ENCODE peak calls at places on chromosome 16, in seven cellular contexts. One of them, this sample, is unnamed.

GRCh38 chr16:27429981-27430441 is 28.0 kb downstream of the IL21R start:
- DNase-seq in left colon: no peak
- DNase-seq in fibroblast of the aortic adventitia: no peak
- DNase-seq in cardiac muscle cell: no peak
- DNase-seq in MG63: no peak
- DNase-seq in left ventricle myocardium superior: no peak
- DNase-seq in Panc1: no peak
- DNase-seq in this sample: no peak

GRCh38 chr16:60271382-60272180 is 1537.5 kb upstream of the GOT2 start:
- DNase-seq in fibroblast of the aortic adventitia: no peak
- DNase-seq in MG63: no peak
- DNase-seq in left colon: no peak
- DNase-seq in Panc1: no peak
- DNase-seq in cardiac muscle cell: no peak
- DNase-seq in left ventricle myocardium superior: no peak
- DNase-seq in this sample: no peak

GRCh38 chr16:89140401-89140800 is 31.1 kb upstream of the CDH15 start:
- DNase-seq in fibroblast of the aortic adventitia: no peak
- DNase-seq in left colon: no peak
- DNase-seq in MG63: no peak
- DNase-seq in left ventricle myocardium superior: no peak
- DNase-seq in cardiac muscle cell: no peak
- DNase-seq in Panc1: no peak
- DNase-seq in this sample: no peak

GRCh38 chr16:68070811-68071546 is 14.2 kb upstream of the NFATC3 start:
- DNase-seq in Panc1: no peak
- DNase-seq in fibroblast of the aortic adventitia: no peak
- DNase-seq in cardiac muscle cell: no peak
- DNase-seq in left ventricle myocardium superior: no peak
- DNase-seq in MG63: no peak
- DNase-seq in left colon: no peak
- DNase-seq in this sample: no peak

GRCh38 chr16:31467151-31467550 is 4.8 kb upstream of the TGFB1I1 start:
- DNase-seq in fibroblast of the aortic adventitia: no peak
- DNase-seq in left colon: no peak
- DNase-seq in left ventricle myocardium superior: no peak
- DNase-seq in Panc1: no peak
- DNase-seq in MG63: no peak
- DNase-seq in cardiac muscle cell: no peak
- DNase-seq in this sample: no peak

GRCh38 chr16:75931043-75931442 is 204.8 kb upstream of the CPHXL start:
- DNase-seq in left ventricle myocardium superior: no peak
- DNase-seq in MG63: peak
- DNase-seq in cardiac muscle cell: no peak
- DNase-seq in fibroblast of the aortic adventitia: peak
- DNase-seq in Panc1: no peak
- DNase-seq in left colon: no peak
- DNase-seq in this sample: no peak

GRCh38 chr16:57810197-57811024 is 8.1 kb upstream of the KIFC3 start:
- DNase-seq in MG63: peak
- DNase-seq in cardiac muscle cell: no peak
- DNase-seq in left colon: peak
- DNase-seq in fibroblast of the aortic adventitia: no peak
- DNase-seq in left ventricle myocardium superior: peak
- DNase-seq in Panc1: peak
- DNase-seq in this sample: peak

GRCh38 chr16:52597772-52598483 is 51.0 kb upstream of the TOX3 start:
- DNase-seq in left colon: no peak
- DNase-seq in Panc1: no peak
- DNase-seq in fibroblast of the aortic adventitia: no peak
- DNase-seq in MG63: no peak
- DNase-seq in cardiac muscle cell: no peak
- DNase-seq in left ventricle myocardium superior: no peak
- DNase-seq in this sample: no peak

GRCh38 chr16:46972971-46973456 is 460 bp downstream of the DNAJA2 start:
- DNase-seq in left ventricle myocardium superior: peak
- DNase-seq in cardiac muscle cell: peak
- DNase-seq in left colon: peak
- DNase-seq in fibroblast of the aortic adventitia: no peak
- DNase-seq in MG63: peak
- DNase-seq in Panc1: no peak
- DNase-seq in this sample: peak

This sample was measured in naive thymus-derived CD8-positive, alpha-beta T cell.